ENCODE peak calls at places on chromosomes 12 and 14, in seven cellular contexts. A, C, J, Y, O, H and P are unnamed samples.

GRCh38 chr14:89386214-89386886 is 30.7 kb downstream of the FOXN3 start:
- DNase-seq in J (peak; percentile 63), Y (no peak), H (no peak), C (no peak), A (no peak), O (peak; percentile 74), P (no peak)

GRCh38 chr12:127559349-127560040 is 707.5 kb upstream of the TMEM132C start:
- DNase-seq in O (peak; percentile 97), Y (peak; percentile 23), A (no peak), C (peak; percentile 31), J (peak; percentile 11), H (peak; percentile 49), P (peak; percentile 40)

GRCh38 chr12:111406474-111407370 is 999 bp downstream of the SH2B3 start:
- DNase-seq in H (no peak), Y (peak; percentile 57), C (peak; percentile 43), O (peak; percentile 23), A (peak; percentile 76), J (no peak), P (no peak)

GRCh38 chr14:92690171-92691011 is 58.0 kb downstream of the LGMN start:
- DNase-seq in C (peak; percentile 57), H (peak; percentile 72), O (peak; percentile 74), A (peak; percentile 67), Y (no peak), J (no peak), P (peak; percentile 68)

GRCh38 chr12:98646165-98646764 is 1.2 kb downstream of the APAF1 start:
- DNase-seq in Y (no peak), O (peak; percentile 63), H (peak; percentile 29), A (no peak), J (no peak), C (no peak), P (no peak)

GRCh38 chr12:29026419-29026818 is 122.7 kb upstream of the FAR2 start:
- DNase-seq in Y (no peak), C (no peak), A (no peak), J (no peak), O (no peak), H (no peak), P (no peak)

GRCh38 chr12:124527861-124528561 is 39.4 kb downstream of the NCOR2 start:
- DNase-seq in Y (no peak), H (no peak), A (no peak), O (peak; percentile 81), C (no peak), J (no peak), P (no peak)

GRCh38 chr14:32950584-32950983 is 11.9 kb downstream of the NPAS3 start:
- DNase-seq in O (peak; percentile 29), Y (no peak), C (no peak), J (no peak), H (no peak), A (no peak), P (no peak)

GRCh38 chr14:86882818-86883217 is 1110.2 kb downstream of the GALC start:
- DNase-seq in O (no peak), Y (no peak), C (no peak), A (no peak), H (no peak), J (no peak), P (no peak)

DNA sequence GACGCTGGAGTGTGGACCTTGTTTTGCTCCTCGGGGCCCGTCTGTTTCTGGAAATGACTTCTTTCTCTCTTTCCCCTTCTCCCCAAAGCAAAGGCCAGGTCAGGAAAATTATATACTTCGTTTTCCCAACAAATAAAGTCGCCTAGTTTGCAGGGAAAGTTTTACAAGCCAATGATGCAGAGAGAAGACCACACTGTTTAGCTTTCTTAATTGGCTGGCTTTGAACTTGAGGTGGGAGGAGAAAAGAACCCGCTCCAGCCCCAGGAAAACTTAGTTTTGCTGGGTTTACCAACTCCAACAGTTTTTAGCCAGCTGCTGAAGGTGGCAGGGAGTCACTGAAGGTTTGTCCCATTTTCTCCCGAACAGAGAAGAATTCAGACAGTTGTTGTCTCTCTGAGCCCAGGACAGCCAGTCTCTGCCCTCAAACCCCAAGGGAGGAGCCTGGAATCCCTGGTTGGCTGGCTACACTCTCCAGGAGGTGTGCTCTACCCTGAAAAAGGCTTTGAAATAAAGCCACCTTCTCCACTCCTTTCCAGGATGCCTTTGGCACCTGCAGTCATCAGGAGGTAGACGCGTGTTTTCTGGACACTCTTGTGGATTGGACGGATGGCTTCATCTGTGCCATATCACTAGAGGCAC is 24.8 kb downstream of the BCL11B start:
- DNase-seq in Y (no peak), A (no peak), O (no peak), C (no peak), H (no peak), J (no peak), P (no peak)
- H3K4me3 ChIP-seq in Y (no peak overlapping the region), A (no peak overlapping the region), O (no peak overlapping the region), C (no peak overlapping the region), H (no peak overlapping the region), J (no peak overlapping the region), P (no peak overlapping the region)

GRCh38 chr12:54824402-54824801 is 29.9 kb upstream of the MUCL1 start:
- DNase-seq in O (peak; percentile 3), J (no peak), Y (no peak), C (no peak), A (no peak), H (no peak), P (no peak)
- H3K4me3 ChIP-seq in O (no peak overlapping the region), J (no peak overlapping the region), Y (no peak overlapping the region), C (no peak overlapping the region), A (no peak overlapping the region), H (no peak overlapping the region), P (no peak overlapping the region)

GRCh38 chr12:121811434-121812319 is 7.9 kb downstream of the SETD1B start:
- DNase-seq in C (peak; percentile 73), J (no peak), A (peak; percentile 89), H (peak; percentile 79), O (peak; percentile 86), Y (peak; percentile 79), P (peak; percentile 77)

GRCh38 chr12:121814429-121815119 is 10.8 kb downstream of the SETD1B start:
- DNase-seq in A (no peak), O (no peak), J (no peak), Y (peak; percentile 27), H (no peak), C (no peak), P (no peak)

GRCh38 chr12:121812320-121812871 is 8.6 kb downstream of the SETD1B start:
- DNase-seq in J (no peak), Y (peak; percentile 86), C (peak; percentile 85), H (peak; percentile 82), O (peak; percentile 87), A (peak; percentile 90), P (peak; percentile 87)

GRCh38 chr12:121813951-121814350 is 10.1 kb downstream of the SETD1B start:
- DNase-seq in Y (peak; percentile 17), J (no peak), A (no peak), C (no peak), O (no peak), H (no peak), P (no peak)

DNA sequence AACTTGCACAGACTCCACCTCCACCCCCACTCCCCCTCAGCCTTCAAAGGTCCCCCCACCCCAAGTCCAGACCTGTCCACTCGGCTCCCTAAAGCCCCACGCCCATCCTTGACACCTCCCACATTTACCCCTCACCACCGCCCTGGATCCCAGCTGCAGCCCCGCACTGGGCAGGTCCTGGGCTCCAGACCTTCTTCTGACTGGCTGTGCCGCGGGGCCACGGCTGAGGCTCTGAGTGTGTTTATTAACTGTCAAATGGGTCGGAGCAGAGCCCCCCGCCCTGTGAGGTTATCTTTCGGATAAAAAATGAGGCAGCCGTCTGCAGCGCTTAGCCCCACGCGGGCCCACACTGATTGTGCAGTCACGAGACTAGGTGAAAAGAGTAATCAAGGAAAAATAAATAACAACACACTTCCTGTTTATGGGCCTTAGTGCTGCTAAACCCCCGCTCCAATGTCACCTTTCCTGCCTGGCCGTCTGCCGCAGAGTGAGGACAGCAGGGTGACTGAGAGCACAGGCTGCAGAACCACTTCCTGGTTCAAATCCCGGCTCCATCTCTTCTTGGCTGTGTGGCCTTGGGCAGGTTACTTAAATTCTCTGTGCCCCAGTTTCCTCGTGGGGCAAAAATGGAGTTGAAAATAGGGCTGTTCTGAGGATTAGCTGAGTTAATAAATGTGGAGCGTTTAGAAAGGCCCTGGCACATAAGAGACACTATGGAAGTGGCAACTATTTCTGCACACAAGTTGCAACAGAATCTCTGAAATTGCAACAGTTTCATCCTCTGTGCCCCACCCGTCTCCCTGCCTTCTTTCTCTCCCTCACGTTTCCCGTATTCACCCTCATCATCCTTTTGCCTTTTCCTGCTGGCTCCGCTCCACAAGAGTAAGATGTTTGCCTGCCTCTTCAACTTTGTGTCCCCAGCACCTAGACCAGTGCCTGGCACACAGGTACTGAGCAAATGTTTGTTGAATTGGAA is 9.4 kb downstream of the SETD1B start:
- DNase-seq in J (no peak), O (peak; percentile 63), H (peak; percentile 31), Y (peak; percentile 52), C (no peak), A (no peak), P (peak; percentile 69)
- H3K4me3 ChIP-seq in J (peak overlapping the region; percentile 82), O (peak overlapping the region; percentile 76), H (peak overlapping the region; percentile 69), Y (peak overlapping the region; percentile 69), C (peak overlapping the region; percentile 70), A (peak overlapping the region; percentile 70), P (peak overlapping the region; percentile 75)

DNA sequence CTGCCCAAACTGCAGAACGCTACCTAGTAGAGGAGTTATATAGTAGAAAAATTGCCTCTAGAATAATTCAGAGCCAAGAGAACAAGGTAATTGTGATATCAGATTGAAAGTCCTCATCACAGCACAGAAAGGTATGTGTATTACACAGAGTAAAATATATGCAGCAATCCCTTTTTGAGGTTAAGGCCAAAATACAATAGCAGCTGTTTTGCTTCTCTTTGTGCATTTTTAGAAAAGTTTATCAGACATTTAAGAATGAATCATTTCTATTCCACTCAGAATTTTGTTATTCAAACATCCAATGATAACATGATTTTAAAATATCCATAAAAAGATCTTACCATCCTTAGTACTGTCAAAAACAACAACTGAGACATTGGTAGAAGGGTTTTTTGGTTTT is 45.1 kb downstream of the GNPTAB start:
- DNase-seq in H (no peak), C (no peak), O (no peak), J (no peak), A (no peak), Y (no peak), P (no peak)
- H3K4me3 ChIP-seq in H (no peak overlapping the region), C (no peak overlapping the region), O (no peak overlapping the region), J (no peak overlapping the region), A (no peak overlapping the region), Y (no peak overlapping the region), P (no peak overlapping the region)

GRCh38 chr14:85531594-85532391 is 1.8 kb downstream of the FLRT2 start:
- DNase-seq in J (no peak), A (peak; percentile 74), C (peak; percentile 44), Y (peak; percentile 49), H (peak; percentile 87), O (peak; percentile 94), P (peak; percentile 26)

GRCh38 chr14:85530626-85531025 is 682 bp downstream of the FLRT2 start:
- DNase-seq in H (no peak), A (no peak), O (peak; percentile 31), J (no peak), Y (no peak), C (no peak), P (no peak)

GRCh38 chr14:85529803-85530574 is at the start of gene FLRT2:
- DNase-seq in Y (peak; percentile 34), H (peak; percentile 88), A (peak; percentile 72), J (no peak), C (peak; percentile 28), O (peak; percentile 78), P (peak; percentile 39)

GRCh38 chr14:85532570-85532969 is 2.6 kb downstream of the FLRT2 start:
- DNase-seq in C (no peak), J (no peak), O (no peak), Y (no peak), A (no peak), H (no peak), P (no peak)

GRCh38 chr14:85531141-85531593 is 1.2 kb downstream of the FLRT2 start:
- DNase-seq in O (peak; percentile 86), A (peak; percentile 67), C (peak; percentile 27), J (no peak), H (peak; percentile 87), Y (peak; percentile 30), P (peak; percentile 28)
- H3K4me3 ChIP-seq in O (peak overlapping the region; percentile 96), A (peak overlapping the region; percentile 54), C (peak overlapping the region; percentile 5), J (no peak overlapping the region), H (peak overlapping the region; percentile 83), Y (peak overlapping the region; percentile 34), P (peak overlapping the region; percentile 53)